ENCODE peak calls at places on chromosomes 7 and 10, in ten cellular contexts. J is uterus, F is adrenal gland, B is sigmoid colon, L is Peyer's patch, Y is A549, R is ovary, W is IMR-90, T is HCT116, N is breast epithelium. A is an unnamed sample. For H3K4me1, the result is how much of the 10 kb centered on the place peaks cover.

GRCh38 chr7:24756545-24756988 is 697 bp downstream of the GSDME start:
- DNase-seq in J (no peak), F (no peak), B (no peak), L (no peak), Y (no peak), R (no peak), W (peak), T (no peak), N (no peak), A (no peak)

GRCh38 chr7:21104124-21104500 is 317.4 kb upstream of the SP8 start:
- DNase-seq in J (no peak), F (no peak), B (no peak), L (no peak), Y (no peak), R (no peak), W (no peak), T (no peak), N (no peak), A (no peak)

GRCh38 chr10:35881320-35881719 is 239.2 kb upstream of the FZD8 start:
- DNase-seq in J (no peak), F (no peak), B (no peak), L (no peak), Y (no peak), R (no peak), W (no peak), T (no peak), N (no peak), A (no peak)

GRCh38 chr7:151141281-151141854 is 26.1 kb downstream of the GBX1 start:
- DNase-seq in J (no peak), F (peak), B (no peak), L (no peak), Y (no peak), R (no peak), W (no peak), T (no peak), N (peak), A (no peak)

GRCh38 chr7:95434501-95435421 is at the start of gene PON2:
- DNase-seq in J (peak), F (peak), B (peak), L (peak), Y (peak), R (peak), W (peak), T (peak), N (peak), A (peak)

GRCh38 chr10:24858244-24858907 is 94.0 kb downstream of the PRTFDC1 start:
- DNase-seq in J (no peak), F (no peak), B (no peak), L (no peak), Y (no peak), R (no peak), W (peak), T (no peak), N (no peak), A (no peak)

GRCh38 chr10:129517680-129518057 is 50.6 kb downstream of the MGMT start:
- DNase-seq in J (no peak), F (no peak), B (no peak), L (no peak), Y (no peak), R (no peak), W (no peak), T (no peak), N (no peak), A (no peak)

GRCh38 chr7:7428806-7429205 is 106.9 kb downstream of the COL28A1 start:
- DNase-seq in J (no peak), F (no peak), B (no peak), L (no peak), Y (no peak), R (no peak), W (peak), T (no peak), N (no peak), A (no peak)

GRCh38 chr10:34613491-34613890 is 201.6 kb downstream of the PARD3 start:
- DNase-seq in J (no peak), F (no peak), B (no peak), L (no peak), Y (no peak), R (no peak), W (no peak), T (no peak), N (no peak), A (no peak)

GRCh38 chr7:139452948-139453672 is 30.4 kb downstream of the KLRG2 start:
- DNase-seq in J (no peak), F (no peak), B (no peak), L (no peak), Y (no peak), R (no peak), W (peak), T (no peak), N (no peak), A (no peak)

GRCh38 chr10:71971311-71971731 is 7.1 kb downstream of the CHST3 start:
- DNase-seq in J (no peak), F (no peak), B (no peak), L (no peak), Y (no peak), R (no peak), W (no peak), T (no peak), N (no peak), A (no peak)

GRCh38 chr7:114081606-114082425 is 163.0 kb upstream of the PPP1R3A start:
- DNase-seq in J (no peak), F (no peak), B (peak), L (no peak), Y (peak), R (no peak), W (peak), T (peak), N (no peak), A (no peak)

GRCh38 chr10:78211476-78212110 is 177.9 kb downstream of the RPS24 start:
- DNase-seq in J (peak), F (peak), B (no peak), L (no peak), Y (peak), R (peak), W (peak), T (peak), N (no peak), A (no peak)

GRCh38 chr7:92835140-92835850 is 1.1 kb downstream of the CDK6 start:
- DNase-seq in J (peak), F (peak), B (peak), L (peak), Y (peak), R (peak), W (peak), T (peak), N (peak), A (peak)
- TF ChIP-seq POLR2A in J (no peak), F (peak), B (no peak), L (no peak), Y (no peak), R (no peak), W (no peak), T (no peak), N (no peak), A (no peak)

DNA sequence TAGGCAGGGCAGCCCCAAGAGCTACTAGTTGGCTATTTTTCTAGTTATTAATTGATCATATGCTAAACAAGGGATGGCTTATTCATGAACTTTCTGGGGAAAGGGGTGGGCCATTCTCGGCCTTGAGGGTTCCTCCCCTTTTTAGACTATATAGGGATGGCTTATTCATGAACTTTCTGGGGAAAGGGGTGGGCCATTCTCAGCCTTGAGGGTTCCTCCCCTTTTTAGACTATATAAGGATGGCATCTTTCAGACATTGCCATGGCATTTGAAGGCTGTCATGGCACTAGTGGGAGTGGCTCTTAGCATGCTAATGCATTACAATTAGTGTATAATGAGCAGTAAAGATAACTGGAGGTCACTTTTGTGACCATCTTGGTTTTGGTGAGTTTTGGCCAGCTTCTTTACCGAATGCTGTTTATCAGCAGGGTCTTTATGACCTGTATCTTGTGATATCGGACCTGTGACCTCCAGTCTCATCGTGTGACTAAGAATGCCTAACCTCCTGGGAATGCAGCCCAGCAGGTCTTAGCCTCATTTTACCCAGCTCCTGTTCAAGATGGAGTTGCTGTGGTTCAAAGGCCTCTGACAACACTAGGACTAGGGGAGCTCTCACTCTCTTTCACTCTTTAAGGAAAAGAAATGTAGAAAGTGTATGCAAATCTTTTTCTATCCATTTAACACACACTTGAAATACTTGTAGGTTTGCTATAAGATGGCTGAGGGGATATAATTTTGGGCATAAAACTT is 7.8 kb downstream of the FHIP2A start:
- DNase-seq in J (no peak), F (no peak), B (no peak), L (no peak), Y (no peak), R (no peak), W (no peak), T (no peak), N (no peak), A (no peak)
- H3K4me1 ChIP-seq in J (under half), F (under half), B (under half), L (under half), Y (under half), R (under half), W (under half), T (under half), N (under half), A (under half)

GRCh38 chr10:26863677-26864076 is 2.9 kb upstream of the ABI1 start:
- DNase-seq in J (no peak), F (no peak), B (no peak), L (no peak), Y (no peak), R (no peak), W (no peak), T (no peak), N (no peak), A (no peak)

GRCh38 chr10:26870766-26871165 is 10.0 kb upstream of the ABI1 start:
- DNase-seq in J (no peak), F (no peak), B (no peak), L (no peak), Y (no peak), R (no peak), W (no peak), T (no peak), N (no peak), A (no peak)

DNA sequence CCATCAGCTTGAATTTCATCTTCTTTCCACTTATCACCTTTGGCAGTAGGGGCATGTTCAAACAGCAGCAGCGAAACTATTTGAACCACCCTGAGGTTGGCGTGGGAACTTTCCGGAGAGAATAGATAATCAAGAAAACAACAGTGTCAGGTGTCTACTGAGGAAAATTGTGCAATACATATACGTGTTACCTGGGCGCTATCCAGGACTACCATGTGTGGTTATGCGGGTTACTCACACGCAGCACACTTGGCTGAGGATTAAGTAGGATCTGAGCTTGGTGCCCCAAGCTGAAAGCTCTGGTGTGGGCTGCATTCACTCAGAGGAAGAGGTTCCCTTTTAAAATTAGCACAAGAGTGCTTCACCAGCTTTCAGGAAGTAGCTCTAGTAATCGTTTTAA is 8.8 kb upstream of the ABI1 start:
- DNase-seq in J (no peak), F (no peak), B (no peak), L (no peak), Y (no peak), R (no peak), W (no peak), T (no peak), N (peak), A (no peak)
- TF ChIP-seq CTCF in J (no peak), F (no peak), B (no peak), L (no peak), Y (no peak), R (no peak), W (no peak), T (no peak), N (peak), A (no peak)

DNA sequence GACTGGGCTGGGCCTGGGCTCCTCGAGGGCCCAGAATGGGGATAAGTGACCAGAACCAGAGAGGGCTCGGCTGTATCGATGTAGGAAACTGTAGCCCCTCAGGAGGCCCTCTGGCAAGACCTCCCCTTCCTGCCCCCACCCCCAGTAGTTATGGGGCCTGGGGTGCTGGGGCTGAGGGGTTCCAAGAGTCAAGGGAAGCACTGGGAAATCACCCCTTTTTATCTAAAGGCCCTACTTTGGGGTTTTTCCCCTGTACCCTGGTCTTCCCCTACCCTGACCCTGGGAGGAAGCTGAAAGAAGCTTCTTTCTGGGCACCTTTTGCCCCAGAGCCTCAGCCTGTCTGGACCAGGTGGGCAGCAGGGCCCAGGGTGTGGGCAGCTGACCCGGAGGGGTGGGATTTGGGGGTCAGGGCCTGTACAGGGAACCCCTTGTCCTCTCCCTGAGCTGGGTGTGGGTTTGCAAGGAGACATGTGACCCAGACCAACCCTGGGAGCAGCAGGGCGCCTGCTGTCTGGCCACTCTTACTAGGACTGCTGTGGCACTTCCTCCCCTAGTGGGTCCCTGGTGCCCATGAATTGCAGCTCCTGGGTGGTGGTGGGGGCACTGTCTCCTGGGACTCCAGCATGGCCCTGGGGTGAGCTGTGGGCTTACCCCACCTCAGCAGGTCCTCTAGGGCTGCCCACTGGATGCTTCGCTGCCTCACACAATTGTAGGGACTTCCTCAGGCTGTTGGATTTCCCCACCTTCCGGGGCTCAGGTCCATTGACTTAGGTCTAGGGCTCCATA is 1.5 kb downstream of the IRF5 start:
- DNase-seq in J (no peak), F (no peak), B (no peak), L (no peak), Y (no peak), R (no peak), W (no peak), T (no peak), N (no peak), A (peak)
- TF ChIP-seq POLR2A in J (no peak), F (no peak), B (no peak), L (no peak), Y (no peak), R (no peak), W (no peak), T (no peak), N (no peak), A (no peak)

DNA sequence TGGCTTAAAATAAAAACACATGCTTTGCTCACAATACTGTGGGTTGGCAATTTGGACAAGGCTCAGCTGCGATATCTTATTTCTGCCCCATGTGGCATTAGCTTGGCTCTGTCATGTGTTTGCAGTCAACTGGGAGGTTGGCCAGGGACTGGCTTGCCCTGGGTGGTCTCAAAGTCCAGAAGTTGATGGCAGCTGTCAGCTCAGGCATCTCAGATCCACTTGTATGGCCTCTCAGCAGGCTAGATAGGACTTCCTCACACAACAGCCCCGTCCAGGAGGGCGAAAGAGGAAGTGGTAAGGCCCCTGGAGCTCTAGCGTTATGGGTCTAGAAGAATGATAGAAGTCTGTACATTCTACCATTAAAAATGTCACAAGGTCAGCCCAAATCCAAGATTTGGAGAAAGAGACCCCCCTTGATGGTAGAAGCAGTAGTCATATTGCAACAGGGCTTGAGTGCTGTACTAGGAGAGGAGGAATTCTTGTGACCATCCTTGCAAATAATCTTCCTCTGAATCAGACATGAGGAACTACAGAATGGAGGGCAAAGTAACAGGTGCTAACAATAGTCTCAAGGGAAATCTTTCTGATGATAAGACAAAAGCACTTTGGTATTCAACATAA is 166.2 kb downstream of the FAM107B start:
- DNase-seq in J (no peak), F (no peak), B (no peak), L (no peak), Y (no peak), R (no peak), W (no peak), T (no peak), N (no peak), A (no peak)
- H3K4me1 ChIP-seq in J (under half), F (under half), B (under half), L (under half), Y (under half), R (under half), W (under half), T (under half), N (under half), A (under half)

GRCh38 chr7:130887182-130888016 is 153.4 kb upstream of the KLF14 start:
- DNase-seq in J (no peak), F (peak), B (no peak), L (no peak), Y (peak), R (no peak), W (peak), T (peak), N (no peak), A (no peak)
- TF ChIP-seq CTCF in J (no peak), F (no peak), B (no peak), L (no peak), Y (no peak), R (no peak), W (no peak), T (no peak), N (no peak), A (no peak)

DNA sequence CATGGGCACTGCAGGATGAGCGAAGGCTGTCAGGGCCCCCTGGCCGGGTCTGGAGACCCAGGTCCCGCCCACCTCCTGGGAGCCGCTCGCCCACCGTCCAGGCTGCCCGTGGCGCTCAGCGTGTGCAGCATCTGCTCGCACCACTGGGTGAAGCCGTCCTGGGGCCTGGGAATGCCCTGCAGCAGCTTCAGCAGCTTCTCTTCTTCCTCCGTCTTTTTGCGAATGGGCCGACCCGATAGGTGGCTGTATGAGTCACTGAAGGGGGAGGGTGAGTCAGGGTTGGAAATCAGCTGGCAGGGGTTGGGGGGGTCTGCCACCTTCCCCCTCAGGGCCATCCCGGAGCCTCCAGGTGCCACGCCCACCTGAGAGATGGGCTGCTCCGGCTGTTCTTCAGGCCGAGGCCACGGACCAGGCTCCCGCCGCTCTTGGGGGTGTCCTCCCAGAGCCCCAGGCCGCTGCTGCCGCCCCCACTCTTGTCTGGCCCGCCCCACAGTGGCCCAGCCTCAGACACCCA is 8.7 kb downstream of the GNB2 start:
- DNase-seq in J (no peak), F (peak), B (peak), L (peak), Y (no peak), R (peak), W (peak), T (no peak), N (no peak), A (no peak)
- TF ChIP-seq POLR2A in J (no peak), F (no peak), B (no peak), L (no peak), Y (no peak), R (no peak), W (no peak), T (no peak), N (no peak), A (no peak)

GRCh38 chr7:50665403-50666123 is 100.4 kb upstream of the DDC start:
- DNase-seq in J (no peak), F (no peak), B (peak), L (no peak), Y (no peak), R (no peak), W (peak), T (no peak), N (no peak), A (no peak)
- H3K4me1 ChIP-seq in J (under half), F (half or more), B (under half), L (under half), Y (under half), R (under half), W (under half), T (under half), N (under half), A (under half)